ENCODE peak calls at places on chromosomes 5 and 9, in nine cellular contexts. S, I, N, V, M, O, G, X and H are unnamed samples.

GRCh38 chr9:94644543-94644942 is 5.2 kb upstream of the FBP1 start:
- DNase-seq in S (no peak), M (no peak), X (no peak), I (no peak), V (no peak), O (no peak), N (no peak), G (no peak), H (no peak)

GRCh38 chr5:9653811-9654210 is 23.7 kb upstream of the TAS2R1 start:
- DNase-seq in G (peak), N (no peak), V (no peak), X (no peak), I (no peak), O (peak), S (no peak), M (peak), H (no peak)

GRCh38 chr5:152844713-152845112 is 439.6 kb upstream of the NMUR2 start:
- DNase-seq in V (no peak), S (no peak), N (no peak), X (no peak), O (peak), I (no peak), G (no peak), M (no peak), H (no peak)

GRCh38 chr9:4137755-4138154 is 162.1 kb downstream of the GLIS3 start:
- DNase-seq in S (no peak), V (no peak), I (no peak), O (peak), X (no peak), M (no peak), G (peak), N (no peak), H (no peak)

GRCh38 chr5:61306531-61307195 is 25.4 kb upstream of the ZSWIM6 start:
- DNase-seq in S (peak), M (peak), O (peak), X (no peak), G (peak), N (no peak), V (no peak), I (no peak), H (peak)

GRCh38 chr5:143308726-143309125 is 94.8 kb downstream of the NR3C1 start:
- DNase-seq in X (no peak), M (no peak), G (no peak), I (no peak), N (no peak), S (no peak), V (no peak), O (peak), H (no peak)

GRCh38 chr9:133910855-133911514 is 81.1 kb downstream of the VAV2 start:
- DNase-seq in G (no peak), V (no peak), I (no peak), S (no peak), X (no peak), N (no peak), M (no peak), O (no peak), H (no peak)

GRCh38 chr5:133366966-133367365 is 245.4 kb downstream of the FSTL4 start:
- DNase-seq in G (no peak), I (no peak), V (no peak), N (no peak), S (no peak), M (no peak), X (no peak), O (no peak), H (no peak)

GRCh38 chr9:109735796-109736195 is 44.2 kb upstream of the PALM2AKAP2 start:
- DNase-seq in N (no peak), G (no peak), V (no peak), M (no peak), S (no peak), X (no peak), I (no peak), O (no peak), H (no peak)

GRCh38 chr5:26310415-26310814 is 728.0 kb downstream of the CDH9 start:
- DNase-seq in I (no peak), N (no peak), G (no peak), S (no peak), O (no peak), X (no peak), V (no peak), M (no peak), H (no peak)

GRCh38 chr9:92669527-92669889 is 423 bp downstream of the IPPK start:
- DNase-seq in O (no peak), N (peak), S (peak), I (no peak), G (no peak), V (no peak), X (peak), M (peak), H (no peak)